ENCODE peak calls at places on chromosomes 4 and X, in six cellular contexts. R, L, Y, Q, D and C are unnamed samples.

GRCh38 chr4:8778760-8779159 is 92.9 kb downstream of the HMX1 start:
- DNase-seq in R (no peak), L (no peak), Y (no peak), Q (no peak), D (no peak), C (no peak)

GRCh38 chr4:120616041-120616440 is 306.5 kb downstream of the PRDM5 start:
- DNase-seq in R (no peak), L (no peak), Y (no peak), Q (no peak), D (no peak), C (no peak)

GRCh38 chr4:11138964-11139363 is 289.7 kb downstream of the HS3ST1 start:
- DNase-seq in R (no peak), L (no peak), Y (no peak), Q (no peak), D (no peak), C (no peak)

GRCh38 chrX:68209008-68209407 is 224.3 kb downstream of the OPHN1 start:
- DNase-seq in R (no peak), L (peak; percentile 45), Y (no peak), Q (no peak), D (no peak), C (no peak)

GRCh38 chrX:139933904-139934303 is 1.1 kb upstream of the ATP11C start:
- DNase-seq in R (no peak), L (no peak), Y (no peak), Q (no peak), D (no peak), C (no peak)

GRCh38 chr4:66647468-66647867 is 897.8 kb downstream of the CENPC start:
- DNase-seq in R (no peak), L (peak; percentile 8), Y (no peak), Q (no peak), D (no peak), C (no peak)

GRCh38 chr4:16066586-16067128 is 17.2 kb downstream of the PROM1 start:
- DNase-seq in R (no peak), L (no peak), Y (no peak), Q (no peak), D (no peak), C (no peak)

GRCh38 chr4:7594013-7594412 is 159.3 kb upstream of the PSAPL1 start:
- DNase-seq in R (no peak), L (no peak), Y (no peak), Q (no peak), D (no peak), C (no peak)

GRCh38 chrX:76407795-76408194 is 19.7 kb upstream of the MAGEE1 start:
- DNase-seq in R (no peak), L (no peak), Y (no peak), Q (no peak), D (no peak), C (no peak)

DNA sequence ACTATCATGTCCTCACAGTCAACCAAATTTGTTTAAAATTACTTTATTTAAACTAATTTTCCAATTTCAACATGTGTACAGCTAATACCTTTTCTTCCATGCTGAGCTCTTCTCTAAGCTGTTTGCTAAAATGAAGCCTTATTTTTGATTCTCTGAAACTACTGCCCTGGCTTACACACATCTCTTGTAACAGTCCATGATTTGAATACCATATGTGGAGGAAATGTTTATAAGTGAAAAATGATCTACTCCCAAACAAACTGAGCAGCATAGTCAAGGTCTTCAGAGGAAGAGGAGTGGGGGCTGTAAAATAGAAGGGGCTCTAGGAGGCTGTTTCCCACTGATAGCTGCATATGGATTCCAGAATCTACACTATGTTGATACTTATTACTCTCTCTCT is 188.7 kb downstream of the ANKRD50 start:
- DNase-seq in R (no peak), L (no peak), Y (no peak), Q (no peak), D (no peak), C (no peak)
- TF ChIP-seq CTCF in R (no peak), L (no peak), Y (no peak), Q (no peak), D (no peak), C (no peak)

GRCh38 chrX:150408561-150408960 is 45.4 kb downstream of the MAMLD1 start:
- DNase-seq in R (peak; percentile 16), L (no peak), Y (no peak), Q (no peak), D (no peak), C (no peak)

GRCh38 chrX:150405006-150405405 is 41.9 kb downstream of the MAMLD1 start:
- DNase-seq in R (no peak), L (no peak), Y (no peak), Q (no peak), D (no peak), C (peak; percentile 36)

GRCh38 chrX:150406559-150406958 is 43.4 kb downstream of the MAMLD1 start:
- DNase-seq in R (no peak), L (no peak), Y (no peak), Q (no peak), D (no peak), C (no peak)

GRCh38 chrX:150408007-150408406 is 44.9 kb downstream of the MAMLD1 start:
- DNase-seq in R (no peak), L (no peak), Y (no peak), Q (no peak), D (no peak), C (no peak)

GRCh38 chrX:150405576-150405975 is 42.5 kb downstream of the MAMLD1 start:
- DNase-seq in R (no peak), L (no peak), Y (no peak), Q (no peak), D (no peak), C (no peak)
- TF ChIP-seq CTCF in R (peak; percentile 18), L (no peak), Y (peak; percentile 14), Q (no peak), D (no peak), C (no peak)

GRCh38 chr4:173991814-173992213 is 291.7 kb downstream of the FBXO8 start:
- DNase-seq in R (no peak), L (no peak), Y (no peak), Q (no peak), D (no peak), C (no peak)

GRCh38 chr4:173990126-173990878 is 293.2 kb downstream of the FBXO8 start:
- DNase-seq in R (peak; percentile 44), L (peak; percentile 45), Y (peak; percentile 75), Q (no peak), D (peak; percentile 4), C (peak; percentile 81)

GRCh38 chr4:173991321-173991720 is 292.1 kb downstream of the FBXO8 start:
- DNase-seq in R (no peak), L (no peak), Y (no peak), Q (no peak), D (no peak), C (no peak)

DNA sequence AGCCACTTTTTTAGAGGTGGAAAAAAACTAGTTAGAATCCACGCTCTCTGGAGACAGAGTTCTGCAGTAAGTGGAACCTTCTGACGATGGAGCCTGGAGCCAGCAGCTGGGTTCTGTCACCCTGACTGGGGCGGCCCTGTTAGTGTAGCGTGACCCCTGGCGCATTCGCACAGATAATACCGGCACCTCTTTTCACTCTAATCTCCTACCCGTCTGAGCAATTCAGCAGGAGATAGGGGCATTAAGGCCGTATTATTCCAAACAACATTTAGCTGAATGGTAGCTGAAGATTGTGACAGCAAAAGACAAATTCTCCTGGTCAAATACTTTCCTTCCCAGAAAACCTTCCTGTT is 292.6 kb downstream of the FBXO8 start:
- DNase-seq in R (no peak), L (no peak), Y (peak; percentile 54), Q (no peak), D (no peak), C (peak; percentile 50)
- TF ChIP-seq CTCF in R (no peak), L (no peak), Y (no peak), Q (no peak), D (no peak), C (no peak)

DNA sequence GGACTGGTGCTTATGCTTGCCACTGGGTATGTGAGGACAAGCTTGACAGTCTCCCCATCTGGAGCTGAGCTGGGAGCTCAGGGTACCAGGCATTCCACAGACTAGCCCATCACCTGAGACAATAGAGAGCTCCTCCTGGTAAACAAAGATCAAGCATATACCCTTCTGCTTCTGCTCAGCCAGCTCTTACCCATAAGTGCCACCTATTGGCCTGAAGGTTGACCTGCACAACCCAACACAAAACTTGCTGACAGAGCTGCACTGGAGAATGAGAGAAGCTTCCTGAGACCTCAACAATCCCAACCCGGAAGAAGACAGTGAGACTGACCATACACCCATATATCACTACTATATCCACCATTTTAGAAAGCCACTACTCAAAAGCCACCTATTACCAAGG is 1049.2 kb upstream of the INTU start:
- DNase-seq in R (peak; percentile 31), L (peak; percentile 65), Y (peak; percentile 71), Q (no peak), D (no peak), C (peak; percentile 11)
- TF ChIP-seq CTCF in R (peak; percentile 16), L (peak; percentile 72), Y (peak; percentile 62), Q (no peak), D (peak; percentile 37), C (peak; percentile 27)

GRCh38 chr4:132596186-132596585 is 552.9 kb upstream of the PCDH10 start:
- DNase-seq in R (no peak), L (no peak), Y (no peak), Q (no peak), D (no peak), C (no peak)

GRCh38 chr4:132587626-132588025 is 561.5 kb upstream of the PCDH10 start:
- DNase-seq in R (no peak), L (peak; percentile 19), Y (no peak), Q (no peak), D (no peak), C (peak; percentile 14)

GRCh38 chr4:132593717-132594400 is 555.2 kb upstream of the PCDH10 start:
- DNase-seq in R (no peak), L (peak; percentile 63), Y (no peak), Q (no peak), D (no peak), C (no peak)

GRCh38 chr4:132592850-132593249 is 556.2 kb upstream of the PCDH10 start:
- DNase-seq in R (no peak), L (no peak), Y (no peak), Q (no peak), D (no peak), C (no peak)

GRCh38 chr4:132592340-132592739 is 556.8 kb upstream of the PCDH10 start:
- DNase-seq in R (no peak), L (no peak), Y (no peak), Q (no peak), D (no peak), C (no peak)
- TF ChIP-seq CTCF in R (no peak), L (no peak), Y (peak; percentile 10), Q (no peak), D (no peak), C (no peak)

GRCh38 chrX:15129412-15129811 is 140.5 kb downstream of the ASB9 start:
- DNase-seq in R (no peak), L (no peak), Y (no peak), Q (no peak), D (no peak), C (no peak)

GRCh38 chrX:15128838-15129237 is 141.0 kb downstream of the ASB9 start:
- DNase-seq in R (no peak), L (peak; percentile 22), Y (no peak), Q (no peak), D (no peak), C (no peak)

GRCh38 chrX:15127010-15127409 is 142.9 kb downstream of the ASB9 start:
- DNase-seq in R (no peak), L (no peak), Y (no peak), Q (no peak), D (no peak), C (no peak)
- TF ChIP-seq CTCF in R (no peak), L (peak; percentile 16), Y (peak; percentile 12), Q (no peak), D (peak; percentile 3), C (no peak)